ENCODE peak calls at places on chromosomes 2 and 18, in five cellular contexts. D is NK-92 treated with Interleukin-12 subunit alpha and Interleukin-12 subunit beta, amount 100 ng/mL, for 24 hours; Y is A172; B is lung microvascular endothelial cell; T is stimulated activated CD4-positive, alpha-beta T cell treated with anti-CD3 and anti-CD28 coated beads, Interleukin-15, amount 100 ng/mL, for 24 hours. J is an unnamed sample.

GRCh38 chr2:3667151-3667631 is 9.2 kb downstream of the ALLC start:
- DNase-seq in T (no peak), D (no peak), Y (no peak), B (peak), J (no peak)

GRCh38 chr2:136143603-136144451 is 25.9 kb upstream of the CXCR4 start:
- DNase-seq in T (no peak), B (no peak), Y (no peak), D (no peak), J (no peak)

GRCh38 chr18:77305676-77306075 is 56.0 kb downstream of the GALR1 start:
- DNase-seq in T (no peak), D (no peak), B (no peak), Y (no peak), J (no peak)

GRCh38 chr2:85254540-85255261 is 73.1 kb downstream of the TGOLN2 start:
- DNase-seq in D (no peak), T (no peak), B (no peak), Y (no peak), J (no peak)

GRCh38 chr18:37509600-37509999 is 56.0 kb downstream of the CELF4 start:
- DNase-seq in B (no peak), D (no peak), Y (no peak), T (no peak), J (no peak)

GRCh38 chr2:176317246-176318065 is 48.2 kb downstream of the MTX2 start:
- DNase-seq in Y (no peak), T (no peak), B (no peak), D (no peak), J (no peak)

GRCh38 chr2:150292192-150292591 is 195.3 kb downstream of the RND3 start:
- DNase-seq in B (no peak), T (no peak), D (no peak), Y (no peak), J (no peak)

GRCh38 chr18:23618862-23619387 is 32.6 kb upstream of the NPC1 start:
- DNase-seq in T (peak), B (no peak), Y (no peak), D (no peak), J (no peak)

GRCh38 chr2:174180165-174180724 is 68.1 kb downstream of the OLA1 start:
- DNase-seq in D (no peak), B (peak), T (no peak), Y (peak), J (no peak)

GRCh38 chr2:11775384-11775783 is 29.0 kb downstream of the LPIN1 start:
- DNase-seq in Y (no peak), B (peak), T (no peak), D (no peak), J (no peak)

GRCh38 chr2:142742301-142743214 is 134.9 kb upstream of the KYNU start:
- DNase-seq in B (no peak), D (no peak), T (no peak), Y (peak), J (peak)